ENCODE peak calls at places on chromosomes 13 and 19, in six cellular contexts. A is cardiac muscle cell, I is H9, Z is body of pancreas, Q is aorta, U is heart left ventricle. V is an unnamed sample. For H3K4me1, the result is how much of the 10 kb centered on the place peaks cover.

GRCh38 chr13:49580980-49581680 is 4.2 kb downstream of the RCBTB1 start:
- DNase-seq in A (no peak), I (no peak), Z (no peak), Q (no peak), U (no peak), V (no peak)

GRCh38 chr13:105952233-105952767 is 583.2 kb downstream of the EFNB2 start:
- DNase-seq in A (no peak), I (no peak), Z (no peak), Q (no peak), U (no peak), V (no peak)

GRCh38 chr19:1799695-1800342 is 12.3 kb downstream of the ATP8B3 start:
- DNase-seq in A (no peak), I (no peak), Z (no peak), Q (no peak), U (no peak), V (no peak)

GRCh38 chr13:87975035-87975434 is 303.9 kb downstream of the SLITRK5 start:
- DNase-seq in A (no peak), I (no peak), Z (no peak), Q (no peak), U (no peak), V (no peak)

GRCh38 chr19:36115453-36116343 is at the start of gene TBCB:
- DNase-seq in A (peak), I (no peak), Z (no peak), Q (peak), U (peak), V (no peak)

GRCh38 chr19:20039203-20039723 is at the start of gene ZNF682:
- DNase-seq in A (peak), I (peak), Z (peak), Q (peak), U (peak), V (peak)

GRCh38 chr13:51832471-51833152 is 12.4 kb downstream of the TMEM272 start:
- DNase-seq in A (peak), I (peak), Z (peak), Q (no peak), U (peak), V (peak)

GRCh38 chr13:41917641-41918040 is 43.3 kb downstream of the VWA8 start:
- DNase-seq in A (peak), I (no peak), Z (no peak), Q (no peak), U (no peak), V (no peak)

GRCh38 chr19:10087296-10088061 is 1.4 kb downstream of the SHFL start:
- DNase-seq in A (no peak), I (no peak), Z (no peak), Q (no peak), U (no peak), V (no peak)

GRCh38 chr13:30696278-30697176 is 38.8 kb upstream of the ALOX5AP start:
- DNase-seq in A (peak), I (peak), Z (no peak), Q (no peak), U (peak), V (no peak)

GRCh38 chr19:5913739-5914357 is at the start of gene CAPS:
- DNase-seq in A (peak), I (no peak), Z (peak), Q (no peak), U (peak), V (no peak)

GRCh38 chr13:35984776-35985453 is 146.3 kb downstream of the DCLK1 start:
- DNase-seq in A (no peak), I (peak), Z (no peak), Q (no peak), U (no peak), V (no peak)

GRCh38 chr13:96089749-96090239 is at the start of gene HS6ST3:
- DNase-seq in A (peak), I (peak), Z (peak), Q (peak), U (no peak), V (peak)

GRCh38 chr13:39484506-39485313 is 118.3 kb downstream of the LHFPL6 start:
- DNase-seq in A (peak), I (no peak), Z (no peak), Q (no peak), U (no peak), V (no peak)

GRCh38 chr13:24209138-24209537 is 48.6 kb downstream of the SPATA13 start:
- DNase-seq in A (no peak), I (no peak), Z (no peak), Q (no peak), U (no peak), V (no peak)

GRCh38 chr13:104532131-104532530 is 1465.9 kb upstream of the SLC10A2 start:
- DNase-seq in A (no peak), I (no peak), Z (no peak), Q (no peak), U (no peak), V (no peak)

GRCh38 chr13:76570485-76570884 is 315.7 kb downstream of the KCTD12 start:
- DNase-seq in A (no peak), I (no peak), Z (no peak), Q (no peak), U (no peak), V (peak)

GRCh38 chr19:50909240-50910070 is 1.7 kb downstream of the KLK4 start:
- DNase-seq in A (peak), I (peak), Z (peak), Q (no peak), U (no peak), V (peak)

GRCh38 chr19:18029617-18030338 is 21.8 kb downstream of the ARRDC2 start:
- DNase-seq in A (no peak), I (no peak), Z (peak), Q (no peak), U (peak), V (no peak)

GRCh38 chr13:91946498-91947070 is 548.2 kb downstream of the GPC5 start:
- DNase-seq in A (peak), I (no peak), Z (no peak), Q (no peak), U (no peak), V (peak)

GRCh38 chr13:107157272-107157671 is 589.3 kb upstream of the ARGLU1 start:
- DNase-seq in A (no peak), I (no peak), Z (no peak), Q (no peak), U (no peak), V (no peak)

GRCh38 chr19:13060233-13060963 is 42.3 kb downstream of the LYL1 start:
- DNase-seq in A (peak), I (no peak), Z (peak), Q (peak), U (peak), V (peak)

GRCh38 chr13:97256343-97256783 is 34.2 kb downstream of the MBNL2 start:
- DNase-seq in A (peak), I (no peak), Z (peak), Q (no peak), U (no peak), V (no peak)

GRCh38 chr13:79482271-79482970 is 1.5 kb downstream of the NDFIP2 start:
- DNase-seq in A (peak), I (no peak), Z (no peak), Q (no peak), U (no peak), V (no peak)

GRCh38 chr19:56969726-56970125 is 129.2 kb upstream of the PEG3 start:
- DNase-seq in A (no peak), I (no peak), Z (no peak), Q (no peak), U (no peak), V (no peak)

GRCh38 chr13:64314286-64314685 is 2898.6 kb upstream of the PCDH20 start:
- DNase-seq in A (peak), I (no peak), Z (no peak), Q (no peak), U (no peak), V (no peak)

GRCh38 chr13:39959497-39959896 is 304.0 kb downstream of the COG6 start:
- DNase-seq in A (peak), I (no peak), Z (no peak), Q (no peak), U (no peak), V (no peak)

DNA sequence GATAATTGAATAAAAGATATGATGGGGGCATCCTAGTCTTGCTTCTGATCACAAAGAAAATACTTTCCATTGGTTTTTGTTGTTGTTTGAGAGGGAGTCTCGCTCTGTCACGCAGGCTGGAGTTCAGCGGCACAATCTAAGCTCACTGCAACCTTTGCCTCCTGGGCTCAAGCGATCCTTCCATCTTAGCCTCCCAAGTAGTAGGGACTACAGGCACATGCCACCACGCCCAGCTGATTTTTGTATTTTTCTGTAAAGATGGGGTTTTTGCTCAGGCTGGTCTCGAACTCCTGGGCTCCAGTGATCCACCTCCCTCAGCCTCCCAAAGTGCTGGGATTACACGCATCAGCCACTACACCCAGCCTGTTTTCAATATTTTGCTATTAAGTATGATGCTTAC is 17.1 kb upstream of the PSMC4 start:
- DNase-seq in A (no peak), I (no peak), Z (no peak), Q (no peak), U (no peak), V (no peak)
- H3K4me1 ChIP-seq in A (under half), I (under half), Z (under half), Q (under half), U (under half), V (under half)

GRCh38 chr19:37983916-37984315 is 76.9 kb downstream of the SIPA1L3 start:
- DNase-seq in A (no peak), I (no peak), Z (no peak), Q (peak), U (no peak), V (no peak)

GRCh38 chr19:37980419-37980975 is 73.5 kb downstream of the SIPA1L3 start:
- DNase-seq in A (no peak), I (no peak), Z (no peak), Q (peak), U (no peak), V (no peak)

GRCh38 chr19:37981785-37982475 is 74.9 kb downstream of the SIPA1L3 start:
- DNase-seq in A (no peak), I (no peak), Z (peak), Q (peak), U (no peak), V (no peak)

GRCh38 chr19:37983153-37983552 is 76.1 kb downstream of the SIPA1L3 start:
- DNase-seq in A (no peak), I (no peak), Z (no peak), Q (peak), U (no peak), V (no peak)

GRCh38 chr19:37982655-37983054 is 75.6 kb downstream of the SIPA1L3 start:
- DNase-seq in A (no peak), I (no peak), Z (no peak), Q (peak), U (no peak), V (no peak)
- H3K4me1 ChIP-seq in A (under half), I (under half), Z (under half), Q (under half), U (under half), V (under half)

GRCh38 chr19:16573296-16573695 is 1.1 kb upstream of the SLC35E1 start:
- DNase-seq in A (no peak), I (no peak), Z (no peak), Q (no peak), U (no peak), V (no peak)

GRCh38 chr19:16569609-16570320 is 2.5 kb downstream of the SLC35E1 start:
- DNase-seq in A (no peak), I (no peak), Z (peak), Q (no peak), U (no peak), V (no peak)

GRCh38 chr19:16572332-16573211 is at the start of gene SLC35E1:
- DNase-seq in A (peak), I (peak), Z (peak), Q (peak), U (peak), V (peak)

GRCh38 chr19:16571689-16572331 is 405 bp downstream of the SLC35E1 start:
- DNase-seq in A (peak), I (no peak), Z (no peak), Q (no peak), U (no peak), V (peak)

GRCh38 chr19:16571283-16571682 is 932 bp downstream of the SLC35E1 start:
- DNase-seq in A (peak), I (no peak), Z (peak), Q (no peak), U (no peak), V (no peak)
- H3K4me1 ChIP-seq in A (under half), I (under half), Z (half or more), Q (under half), U (under half), V (under half)

GRCh38 chr19:33329727-33330126 is 27.4 kb upstream of the CEBPA start:
- DNase-seq in A (no peak), I (no peak), Z (no peak), Q (no peak), U (no peak), V (no peak)

GRCh38 chr19:33332248-33332647 is 29.9 kb upstream of the CEBPA start:
- DNase-seq in A (no peak), I (no peak), Z (no peak), Q (no peak), U (no peak), V (no peak)

GRCh38 chr19:33325920-33326319 is 23.6 kb upstream of the CEBPA start:
- DNase-seq in A (peak), I (no peak), Z (peak), Q (no peak), U (no peak), V (no peak)

GRCh38 chr19:33333151-33333550 is 30.8 kb upstream of the CEBPA start:
- DNase-seq in A (no peak), I (no peak), Z (no peak), Q (no peak), U (no peak), V (no peak)

GRCh38 chr19:33329060-33329459 is 26.7 kb upstream of the CEBPA start:
- DNase-seq in A (no peak), I (no peak), Z (no peak), Q (no peak), U (no peak), V (no peak)
- H3K4me1 ChIP-seq in A (under half), I (under half), Z (under half), Q (under half), U (under half), V (under half)

DNA sequence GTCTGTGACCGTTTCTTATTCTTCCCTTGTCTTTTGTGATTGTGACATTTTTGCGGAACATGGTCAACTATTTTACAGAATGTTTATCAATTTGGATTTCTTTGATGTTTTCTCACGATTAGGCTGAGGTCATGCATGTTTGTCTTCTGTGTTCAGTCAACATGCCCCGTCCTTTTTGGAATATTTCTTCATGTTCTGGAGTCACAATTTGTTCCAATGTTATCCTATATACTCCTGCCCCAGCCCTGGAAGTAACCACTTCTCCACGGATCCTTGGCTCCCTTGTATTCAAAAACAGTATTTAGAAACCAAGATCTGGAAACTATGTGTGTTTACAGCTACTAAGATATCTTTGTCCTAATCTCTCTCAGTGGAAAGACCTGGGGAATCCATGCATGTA is 9.6 kb downstream of the CARD8 start:
- DNase-seq in A (no peak), I (no peak), Z (no peak), Q (no peak), U (no peak), V (no peak)
- H3K4me1 ChIP-seq in A (under half), I (under half), Z (under half), Q (under half), U (under half), V (under half)

DNA sequence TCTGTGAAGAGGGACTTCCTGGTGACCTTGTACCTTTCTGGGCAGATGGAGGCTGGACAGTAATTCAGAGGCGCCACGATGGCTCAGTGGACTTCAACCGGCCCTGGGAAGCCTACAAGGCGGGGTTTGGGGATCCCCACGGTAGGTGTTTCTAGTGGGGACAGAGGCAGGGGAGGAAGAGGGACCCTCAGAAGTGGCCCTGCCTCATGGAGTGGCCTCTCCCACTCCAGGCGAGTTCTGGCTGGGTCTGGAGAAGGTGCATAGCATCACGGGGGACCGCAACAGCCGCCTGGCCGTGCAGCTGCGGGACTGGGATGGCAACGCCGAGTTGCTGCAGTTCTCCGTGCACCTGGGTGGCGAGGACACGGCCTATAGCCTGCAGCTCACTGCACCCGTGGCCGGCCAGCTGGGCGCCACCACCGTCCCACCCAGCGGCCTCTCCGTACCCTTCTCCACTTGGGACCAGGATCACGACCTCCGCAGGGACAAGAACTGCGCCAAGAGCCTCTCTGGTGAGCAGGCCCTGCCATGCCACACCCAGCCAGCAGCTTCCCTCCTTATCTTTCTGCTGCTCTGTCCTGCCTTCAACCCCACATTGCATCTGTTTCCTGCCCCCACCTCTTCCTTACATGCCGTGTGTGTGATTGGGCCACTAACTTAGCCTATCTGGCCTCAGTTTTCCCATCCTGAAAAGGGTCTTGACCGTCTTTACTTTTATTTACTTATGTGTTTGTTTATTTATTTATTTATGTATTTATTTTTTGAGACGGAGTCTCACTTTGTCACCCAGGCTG is 7.3 kb downstream of the ANGPTL4 start:
- DNase-seq in A (no peak), I (no peak), Z (peak), Q (no peak), U (no peak), V (no peak)
- H3K4me1 ChIP-seq in A (under half), I (under half), Z (half or more), Q (under half), U (under half), V (under half)

DNA sequence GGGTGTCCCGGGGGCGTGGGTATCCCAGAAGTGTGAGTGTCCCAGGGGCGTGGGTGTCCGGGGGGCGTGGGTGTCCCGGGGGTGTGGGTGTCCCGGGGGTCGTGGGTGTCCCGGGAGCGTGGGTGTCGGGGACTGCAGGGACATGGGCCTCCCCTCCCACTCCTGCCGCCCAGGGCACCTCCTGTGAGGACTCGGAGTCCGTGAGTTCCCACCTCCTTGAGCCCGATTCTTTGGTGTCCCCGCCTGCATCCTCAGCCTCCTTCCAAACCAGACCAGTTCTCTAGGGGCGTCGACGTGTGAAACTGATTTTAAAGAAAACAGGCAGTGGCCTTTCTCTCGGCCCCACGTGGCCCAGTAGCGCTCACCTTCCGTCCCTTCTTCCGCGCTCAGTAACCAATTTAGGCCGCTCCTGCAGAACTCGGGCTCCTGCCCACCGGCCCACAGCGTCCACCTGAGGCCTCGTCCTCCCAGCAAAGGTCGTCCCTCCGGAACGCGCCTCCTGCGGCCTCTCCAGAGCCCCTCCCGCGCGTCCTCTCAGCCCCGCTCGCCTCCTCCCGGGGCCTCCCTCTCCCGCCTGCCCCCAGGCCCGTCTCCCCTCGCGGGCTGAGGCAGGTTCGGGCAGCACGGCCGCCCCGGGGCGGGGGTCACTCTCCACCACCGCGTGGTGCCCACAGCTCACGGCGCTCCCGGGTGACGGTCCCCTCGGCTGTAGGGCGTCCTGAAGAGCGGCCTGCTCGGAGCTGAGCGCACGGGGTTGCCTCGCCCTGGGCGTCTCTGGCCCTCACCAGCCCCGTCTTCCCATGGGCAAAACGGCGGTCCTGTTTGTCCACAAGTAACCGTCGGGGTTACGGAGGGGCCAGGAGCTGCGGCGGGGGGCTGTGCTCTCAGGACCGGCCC is 3.8 kb downstream of the F7 start:
- DNase-seq in A (no peak), I (peak), Z (peak), Q (peak), U (peak), V (no peak)
- H3K4me1 ChIP-seq in A (under half), I (under half), Z (under half), Q (under half), U (under half), V (under half)

GRCh38 chr13:29513981-29514719 is 81.3 kb downstream of the SLC7A1 start:
- DNase-seq in A (no peak), I (no peak), Z (peak), Q (no peak), U (no peak), V (no peak)

GRCh38 chr13:29514720-29515310 is 80.7 kb downstream of the SLC7A1 start:
- DNase-seq in A (no peak), I (no peak), Z (no peak), Q (no peak), U (no peak), V (no peak)

GRCh38 chr13:29516880-29517279 is 78.6 kb downstream of the SLC7A1 start:
- DNase-seq in A (no peak), I (no peak), Z (peak), Q (no peak), U (no peak), V (no peak)

GRCh38 chr13:29515372-29515771 is 80.1 kb downstream of the SLC7A1 start:
- DNase-seq in A (no peak), I (no peak), Z (no peak), Q (peak), U (no peak), V (no peak)

GRCh38 chr13:29516012-29516411 is 79.5 kb downstream of the SLC7A1 start:
- DNase-seq in A (peak), I (no peak), Z (no peak), Q (peak), U (no peak), V (no peak)
- H3K4me1 ChIP-seq in A (under half), I (under half), Z (under half), Q (under half), U (under half), V (under half)